ENCODE peak calls at places on chromosomes 11 and 22, in nine cellular contexts. R is NCI-H460; I is neural progenitor cell; Z is cardiac fibroblast; G is NCI-H2081; Q is SW 1271; D is NCI-H187 treated with DMSO at 0.1 percent for 48 hours; M is central memory CD8-positive, alpha-beta T cell; E is NCI-H446. X is an unnamed sample.

GRCh38 chr11:89626366-89626765 is 83.7 kb upstream of the TRIM77 start:
- DNase-seq in R (no peak), I (no peak), Z (no peak), G (no peak), Q (no peak), D (no peak), M (no peak), E (no peak), X (no peak)

GRCh38 chr22:37559901-37560681 is at the start of gene CDC42EP1:
- DNase-seq in R (no peak), I (peak; percentile 74), Z (peak; percentile 57), G (no peak), Q (no peak), D (no peak), M (no peak), E (no peak), X (no peak)

GRCh38 chr11:27293500-27294417 is 69.3 kb downstream of the CCDC34 start:
- DNase-seq in R (no peak), I (no peak), Z (peak; percentile 75), G (no peak), Q (no peak), D (no peak), M (no peak), E (no peak), X (no peak)

GRCh38 chr22:38017272-38017920 is 33.0 kb upstream of the SOX10 start:
- DNase-seq in R (no peak), I (no peak), Z (peak; percentile 66), G (no peak), Q (no peak), D (no peak), M (no peak), E (peak; percentile 47), X (no peak)

GRCh38 chr11:72685560-72686480 is 11.6 kb upstream of the PDE2A start:
- DNase-seq in R (no peak), I (no peak), Z (no peak), G (no peak), Q (no peak), D (no peak), M (no peak), E (no peak), X (no peak)

GRCh38 chr11:61969838-61970452 is 2.5 kb upstream of the FTH1 start:
- DNase-seq in R (peak; percentile 64), I (no peak), Z (peak; percentile 95), G (no peak), Q (no peak), D (no peak), M (no peak), E (no peak), X (no peak)

GRCh38 chr22:40203568-40203967 is 25.8 kb downstream of the TNRC6B start:
- DNase-seq in R (no peak), I (no peak), Z (peak; percentile 43), G (no peak), Q (no peak), D (no peak), M (no peak), E (no peak), X (peak; percentile 47)

GRCh38 chr22:32106930-32107329 is 52.2 kb downstream of the C22orf42 start:
- DNase-seq in R (peak; percentile 9), I (peak; percentile 69), Z (peak; percentile 12), G (no peak), Q (no peak), D (no peak), M (no peak), E (no peak), X (no peak)

GRCh38 chr11:62588966-62589637 is 2.2 kb downstream of the TUT1 start:
- DNase-seq in R (no peak), I (no peak), Z (peak; percentile 48), G (no peak), Q (no peak), D (no peak), M (no peak), E (no peak), X (no peak)

X was measured in NCI-H1105 treated with DMSO at 0.1 percent for 48 hours.